ENCODE peak calls at places on chromosome 3, in nine cellular contexts. One of them, this sample, is unnamed.

GRCh38 chr3:81602781-81603180 is 158.7 kb downstream of the GBE1 start:
- DNase-seq in germinal center: no peak
- DNase-seq in stimulated activated CD8-positive, alpha-beta memory T cell treated with anti-CD3 and anti-CD28 coated beads, Interleukin-15, amount 100 ng/mL, for 1 hour: no peak
- DNase-seq in psoas muscle: no peak
- DNase-seq in T-helper 2 cell: no peak
- DNase-seq in BE2C: no peak
- DNase-seq in nucleus accumbens: no peak
- DNase-seq in NAMALWA: no peak
- DNase-seq in dermis microvascular lymphatic vessel endothelial cell: no peak
- DNase-seq in this sample: no peak

GRCh38 chr3:142263126-142263525 is 37.7 kb upstream of the GK5 start:
- DNase-seq in germinal center: no peak
- DNase-seq in T-helper 2 cell: no peak
- DNase-seq in stimulated activated CD8-positive, alpha-beta memory T cell treated with anti-CD3 and anti-CD28 coated beads, Interleukin-15, amount 100 ng/mL, for 1 hour: no peak
- DNase-seq in nucleus accumbens: no peak
- DNase-seq in psoas muscle: no peak
- DNase-seq in BE2C: no peak
- DNase-seq in NAMALWA: peak
- DNase-seq in dermis microvascular lymphatic vessel endothelial cell: no peak
- DNase-seq in this sample: no peak

GRCh38 chr3:189646902-189647542 is 15.8 kb downstream of the TP63 start:
- DNase-seq in BE2C: no peak
- DNase-seq in nucleus accumbens: no peak
- DNase-seq in stimulated activated CD8-positive, alpha-beta memory T cell treated with anti-CD3 and anti-CD28 coated beads, Interleukin-15, amount 100 ng/mL, for 1 hour: no peak
- DNase-seq in dermis microvascular lymphatic vessel endothelial cell: no peak
- DNase-seq in psoas muscle: no peak
- DNase-seq in NAMALWA: no peak
- DNase-seq in germinal center: no peak
- DNase-seq in T-helper 2 cell: no peak
- DNase-seq in this sample: no peak

GRCh38 chr3:183447206-183448001 is 19.0 kb upstream of the MCF2L2 start:
- DNase-seq in T-helper 2 cell: peak
- DNase-seq in stimulated activated CD8-positive, alpha-beta memory T cell treated with anti-CD3 and anti-CD28 coated beads, Interleukin-15, amount 100 ng/mL, for 1 hour: peak
- DNase-seq in germinal center: peak
- DNase-seq in NAMALWA: peak
- DNase-seq in nucleus accumbens: peak
- DNase-seq in dermis microvascular lymphatic vessel endothelial cell: peak
- DNase-seq in psoas muscle: peak
- DNase-seq in BE2C: peak
- DNase-seq in this sample: peak

GRCh38 chr3:96760956-96761355 is 53.4 kb upstream of the EPHA6 start:
- DNase-seq in BE2C: no peak
- DNase-seq in dermis microvascular lymphatic vessel endothelial cell: no peak
- DNase-seq in psoas muscle: no peak
- DNase-seq in stimulated activated CD8-positive, alpha-beta memory T cell treated with anti-CD3 and anti-CD28 coated beads, Interleukin-15, amount 100 ng/mL, for 1 hour: no peak
- DNase-seq in T-helper 2 cell: no peak
- DNase-seq in nucleus accumbens: no peak
- DNase-seq in germinal center: no peak
- DNase-seq in NAMALWA: no peak
- DNase-seq in this sample: no peak

GRCh38 chr3:184524981-184525336 is 36.6 kb upstream of the EPHB3 start:
- DNase-seq in NAMALWA: no peak
- DNase-seq in BE2C: no peak
- DNase-seq in germinal center: no peak
- DNase-seq in T-helper 2 cell: no peak
- DNase-seq in stimulated activated CD8-positive, alpha-beta memory T cell treated with anti-CD3 and anti-CD28 coated beads, Interleukin-15, amount 100 ng/mL, for 1 hour: no peak
- DNase-seq in dermis microvascular lymphatic vessel endothelial cell: peak
- DNase-seq in nucleus accumbens: no peak
- DNase-seq in psoas muscle: no peak
- DNase-seq in this sample: no peak

GRCh38 chr3:139848660-139849059 is 86.3 kb upstream of the CLSTN2 start:
- DNase-seq in stimulated activated CD8-positive, alpha-beta memory T cell treated with anti-CD3 and anti-CD28 coated beads, Interleukin-15, amount 100 ng/mL, for 1 hour: no peak
- DNase-seq in NAMALWA: no peak
- DNase-seq in germinal center: no peak
- DNase-seq in BE2C: no peak
- DNase-seq in T-helper 2 cell: no peak
- DNase-seq in nucleus accumbens: no peak
- DNase-seq in dermis microvascular lymphatic vessel endothelial cell: no peak
- DNase-seq in psoas muscle: no peak
- DNase-seq in this sample: no peak

GRCh38 chr3:121414924-121415323 is 130.9 kb downstream of the POLQ start:
- DNase-seq in psoas muscle: no peak
- DNase-seq in germinal center: no peak
- DNase-seq in NAMALWA: no peak
- DNase-seq in T-helper 2 cell: no peak
- DNase-seq in BE2C: no peak
- DNase-seq in stimulated activated CD8-positive, alpha-beta memory T cell treated with anti-CD3 and anti-CD28 coated beads, Interleukin-15, amount 100 ng/mL, for 1 hour: no peak
- DNase-seq in dermis microvascular lymphatic vessel endothelial cell: no peak
- DNase-seq in nucleus accumbens: no peak
- DNase-seq in this sample: no peak

GRCh38 chr3:66439666-66440344 is 61.0 kb downstream of the LRIG1 start:
- DNase-seq in BE2C: no peak
- DNase-seq in nucleus accumbens: no peak
- DNase-seq in stimulated activated CD8-positive, alpha-beta memory T cell treated with anti-CD3 and anti-CD28 coated beads, Interleukin-15, amount 100 ng/mL, for 1 hour: no peak
- DNase-seq in T-helper 2 cell: no peak
- DNase-seq in germinal center: peak
- DNase-seq in dermis microvascular lymphatic vessel endothelial cell: no peak
- DNase-seq in psoas muscle: no peak
- DNase-seq in NAMALWA: no peak
- DNase-seq in this sample: no peak

GRCh38 chr3:183303725-183304124 is 50.7 kb downstream of the B3GNT5 start:
- DNase-seq in psoas muscle: no peak
- DNase-seq in NAMALWA: no peak
- DNase-seq in germinal center: no peak
- DNase-seq in T-helper 2 cell: no peak
- DNase-seq in BE2C: no peak
- DNase-seq in dermis microvascular lymphatic vessel endothelial cell: no peak
- DNase-seq in nucleus accumbens: no peak
- DNase-seq in stimulated activated CD8-positive, alpha-beta memory T cell treated with anti-CD3 and anti-CD28 coated beads, Interleukin-15, amount 100 ng/mL, for 1 hour: no peak
- DNase-seq in this sample: no peak

GRCh38 chr3:56956906-56957305 is 103.6 kb upstream of the SPATA12 start:
- DNase-seq in dermis microvascular lymphatic vessel endothelial cell: no peak
- DNase-seq in BE2C: no peak
- DNase-seq in nucleus accumbens: no peak
- DNase-seq in stimulated activated CD8-positive, alpha-beta memory T cell treated with anti-CD3 and anti-CD28 coated beads, Interleukin-15, amount 100 ng/mL, for 1 hour: no peak
- DNase-seq in germinal center: no peak
- DNase-seq in NAMALWA: no peak
- DNase-seq in T-helper 2 cell: no peak
- DNase-seq in psoas muscle: no peak
- DNase-seq in this sample: no peak

GRCh38 chr3:11498646-11499045 is 145.1 kb downstream of the VGLL4 start:
- DNase-seq in psoas muscle: peak
- DNase-seq in nucleus accumbens: no peak
- DNase-seq in T-helper 2 cell: no peak
- DNase-seq in dermis microvascular lymphatic vessel endothelial cell: no peak
- DNase-seq in germinal center: no peak
- DNase-seq in NAMALWA: no peak
- DNase-seq in stimulated activated CD8-positive, alpha-beta memory T cell treated with anti-CD3 and anti-CD28 coated beads, Interleukin-15, amount 100 ng/mL, for 1 hour: no peak
- DNase-seq in BE2C: no peak
- DNase-seq in this sample: no peak

GRCh38 chr3:43022111-43022510 is 43.0 kb downstream of the GASK1A start:
- DNase-seq in T-helper 2 cell: no peak
- DNase-seq in dermis microvascular lymphatic vessel endothelial cell: no peak
- DNase-seq in nucleus accumbens: no peak
- DNase-seq in psoas muscle: no peak
- DNase-seq in BE2C: no peak
- DNase-seq in stimulated activated CD8-positive, alpha-beta memory T cell treated with anti-CD3 and anti-CD28 coated beads, Interleukin-15, amount 100 ng/mL, for 1 hour: no peak
- DNase-seq in NAMALWA: no peak
- DNase-seq in germinal center: no peak
- DNase-seq in this sample: no peak

GRCh38 chr3:179716811-179717210 is 64.0 kb downstream of the USP13 start:
- DNase-seq in NAMALWA: no peak
- DNase-seq in BE2C: no peak
- DNase-seq in psoas muscle: no peak
- DNase-seq in dermis microvascular lymphatic vessel endothelial cell: no peak
- DNase-seq in nucleus accumbens: no peak
- DNase-seq in T-helper 2 cell: no peak
- DNase-seq in germinal center: no peak
- DNase-seq in stimulated activated CD8-positive, alpha-beta memory T cell treated with anti-CD3 and anti-CD28 coated beads, Interleukin-15, amount 100 ng/mL, for 1 hour: no peak
- DNase-seq in this sample: no peak

GRCh38 chr3:188113761-188114160 is 40.2 kb upstream of the LPP start:
- DNase-seq in nucleus accumbens: no peak
- DNase-seq in T-helper 2 cell: no peak
- DNase-seq in dermis microvascular lymphatic vessel endothelial cell: no peak
- DNase-seq in stimulated activated CD8-positive, alpha-beta memory T cell treated with anti-CD3 and anti-CD28 coated beads, Interleukin-15, amount 100 ng/mL, for 1 hour: no peak
- DNase-seq in germinal center: no peak
- DNase-seq in NAMALWA: no peak
- DNase-seq in BE2C: no peak
- DNase-seq in psoas muscle: peak
- DNase-seq in this sample: no peak

GRCh38 chr3:62876064-62876463 is 848 bp upstream of the CADPS start:
- DNase-seq in psoas muscle: peak
- DNase-seq in nucleus accumbens: no peak
- DNase-seq in NAMALWA: peak
- DNase-seq in dermis microvascular lymphatic vessel endothelial cell: peak
- DNase-seq in BE2C: no peak
- DNase-seq in T-helper 2 cell: no peak
- DNase-seq in stimulated activated CD8-positive, alpha-beta memory T cell treated with anti-CD3 and anti-CD28 coated beads, Interleukin-15, amount 100 ng/mL, for 1 hour: no peak
- DNase-seq in germinal center: peak
- DNase-seq in this sample: no peak

This sample was measured in dorsolateral prefrontal cortex.